ENCODE peak calls at places on chromosomes 5 and 9, in six cellular contexts. D, A, G, I, H and C are unnamed samples.

GRCh38 chr5:96717874-96718273 is 55.7 kb downstream of the CAST start:
- DNase-seq in D (no peak), A (no peak), G (no peak), I (no peak), H (no peak), C (no peak)

GRCh38 chr9:12697719-12698118 is 4.5 kb downstream of the TYRP1 start:
- DNase-seq in D (no peak), A (no peak), G (no peak), I (no peak), H (no peak), C (no peak)

GRCh38 chr5:18394154-18394804 is 760.0 kb downstream of the TAF11L14 start:
- DNase-seq in D (peak; percentile 41), A (peak; percentile 18), G (peak; percentile 15), I (no peak), H (peak; percentile 39), C (peak; percentile 37)

GRCh38 chr5:155260798-155261197 is 247.2 kb downstream of the KIF4B start:
- DNase-seq in D (peak; percentile 28), A (no peak), G (peak; percentile 16), I (no peak), H (no peak), C (peak; percentile 21)

GRCh38 chr9:135797507-135798302 is 95.7 kb downstream of the KCNT1 start:
- DNase-seq in D (peak; percentile 62), A (peak; percentile 31), G (no peak), I (no peak), H (peak; percentile 80), C (peak; percentile 81)

GRCh38 chr9:118252027-118252426 is 547.8 kb downstream of the TLR4 start:
- DNase-seq in D (no peak), A (no peak), G (no peak), I (no peak), H (no peak), C (no peak)

GRCh38 chr9:98381311-98382103 is 126.1 kb upstream of the TBC1D2 start:
- DNase-seq in D (no peak), A (no peak), G (no peak), I (no peak), H (no peak), C (no peak)

GRCh38 chr9:131423171-131423581 is 29.3 kb downstream of the PRRC2B start:
- DNase-seq in D (peak; percentile 56), A (peak; percentile 91), G (no peak), I (peak; percentile 20), H (no peak), C (no peak)

GRCh38 chr5:151315998-151316597 is 12.5 kb upstream of the SLC36A3 start:
- DNase-seq in D (peak; percentile 62), A (peak; percentile 63), G (peak; percentile 37), I (peak; percentile 7), H (peak; percentile 68), C (peak; percentile 77)

GRCh38 chr5:27708579-27708978 is 670.2 kb upstream of the CDH9 start:
- DNase-seq in D (peak; percentile 47), A (no peak), G (no peak), I (no peak), H (no peak), C (no peak)

GRCh38 chr9:91391426-91392217 is 29.9 kb upstream of the AUH start:
- DNase-seq in D (no peak), A (no peak), G (no peak), I (no peak), H (no peak), C (no peak)

GRCh38 chr5:136203303-136203922 is 10.5 kb upstream of the SMIM32 start:
- DNase-seq in D (no peak), A (no peak), G (no peak), I (no peak), H (no peak), C (no peak)

GRCh38 chr9:83633676-83634075 is 10.7 kb downstream of the IDNK start:
- DNase-seq in D (no peak), A (no peak), G (no peak), I (no peak), H (no peak), C (no peak)

GRCh38 chr5:139104577-139105271 is 93.4 kb downstream of the SIL1 start:
- DNase-seq in D (no peak), A (peak; percentile 90), G (no peak), I (no peak), H (no peak), C (no peak)

GRCh38 chr9:87620727-87621322 is 105.1 kb upstream of the CTSL start:
- DNase-seq in D (no peak), A (no peak), G (no peak), I (no peak), H (no peak), C (no peak)

DNA sequence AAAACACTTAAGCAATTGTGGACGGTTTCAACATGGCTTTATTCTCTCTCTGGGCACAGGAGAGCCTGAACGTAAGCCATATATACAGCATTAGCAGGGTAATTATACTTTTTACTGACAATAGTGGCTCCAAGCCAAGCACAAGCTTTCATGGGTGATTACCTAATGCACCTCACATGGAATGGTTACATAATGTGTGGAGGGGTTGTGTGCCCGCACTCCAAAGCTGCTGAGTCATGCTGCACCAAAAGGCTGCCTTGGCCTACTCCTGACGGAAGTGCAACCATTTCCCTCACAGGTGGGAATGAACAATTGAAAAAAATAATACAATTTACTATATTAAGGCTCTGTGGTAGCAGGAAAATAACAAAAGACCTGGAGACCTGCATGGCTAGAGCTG is 86.5 kb upstream of the ATP10B start:
- DNase-seq in D (peak; percentile 19), A (no peak), G (peak; percentile 24), I (no peak), H (no peak), C (no peak)
- TF ChIP-seq BHLHE40 in D (no peak), A (no peak), G (no peak), I (no peak), H (no peak), C (no peak)

DNA sequence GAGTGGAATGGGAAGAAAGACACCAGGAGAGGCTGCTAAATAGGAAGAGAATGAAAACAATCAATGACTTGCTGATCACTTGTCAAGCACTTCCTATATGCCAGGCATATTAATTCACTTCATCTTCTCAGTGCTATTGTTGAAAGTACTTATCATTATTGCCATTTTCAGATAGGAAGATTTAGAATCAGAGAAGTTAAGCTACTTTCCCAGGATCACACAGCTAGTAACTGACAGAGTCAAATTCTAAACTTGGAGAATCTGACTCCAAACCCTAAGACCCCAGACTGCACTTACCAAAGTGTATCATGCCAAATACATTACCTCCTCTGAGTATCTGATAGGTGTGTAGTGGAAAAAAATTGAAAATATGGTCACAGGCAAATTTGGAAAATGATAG is 236.3 kb downstream of the SPOCK1 start:
- DNase-seq in D (no peak), A (no peak), G (no peak), I (no peak), H (no peak), C (no peak)
- TF ChIP-seq BHLHE40 in D (no peak), A (no peak), G (no peak), I (no peak), H (no peak), C (no peak)

GRCh38 chr9:116891438-116891837 is 204.3 kb downstream of the TRIM32 start:
- DNase-seq in D (no peak), A (no peak), G (no peak), I (no peak), H (no peak), C (no peak)
- TF ChIP-seq BHLHE40 in D (no peak), A (no peak), G (no peak), I (no peak), H (no peak), C (no peak)

DNA sequence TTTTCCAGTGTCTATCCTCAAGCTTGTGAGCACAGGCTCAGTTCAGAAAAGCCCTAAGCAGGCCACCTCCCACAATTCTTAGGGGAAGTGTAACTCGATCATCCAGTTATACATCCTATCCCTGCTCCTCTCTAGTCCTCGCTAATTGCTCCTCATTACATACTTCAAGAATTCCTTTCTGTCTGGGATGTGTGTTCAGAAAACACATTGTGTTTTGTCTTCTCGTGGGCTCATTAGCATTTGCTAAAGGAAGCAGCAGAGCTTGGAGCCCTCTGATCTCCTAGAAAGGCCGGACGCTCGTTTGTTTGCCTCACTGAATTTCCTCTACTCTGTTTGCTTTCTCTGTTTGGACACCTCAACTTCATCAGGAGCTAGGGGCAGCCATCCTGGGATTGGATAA is 268.2 kb upstream of the RFX3 start:
- DNase-seq in D (no peak), A (peak; percentile 15), G (peak; percentile 88), I (no peak), H (no peak), C (no peak)
- TF ChIP-seq BHLHE40 in D (no peak), A (no peak), G (no peak), I (no peak), H (no peak), C (no peak)

DNA sequence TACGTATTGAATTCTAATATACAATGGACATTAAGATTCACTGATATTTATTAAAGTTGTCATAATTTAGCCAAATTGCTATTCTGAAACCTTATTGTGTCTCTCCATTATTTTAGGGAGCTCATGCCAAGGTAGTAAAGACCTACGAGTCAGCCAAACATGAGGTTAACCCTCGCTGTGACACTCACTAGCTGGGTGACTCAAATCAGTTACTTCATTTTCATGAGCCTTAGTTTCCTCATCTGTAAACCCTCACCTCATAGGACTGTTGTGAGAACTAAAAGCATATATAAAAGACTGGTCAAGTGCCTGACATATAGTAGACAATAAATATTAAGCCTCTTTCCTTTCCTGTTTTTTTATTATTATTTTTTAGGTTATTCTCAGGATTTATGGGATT is 44.0 kb upstream of the PCA3 start:
- DNase-seq in D (no peak), A (no peak), G (no peak), I (no peak), H (no peak), C (no peak)
- TF ChIP-seq BHLHE40 in D (no peak), A (no peak), G (no peak), I (no peak), H (no peak), C (no peak)

GRCh38 chr5:115962565-115963402 is 509 bp downstream of the LVRN start:
- DNase-seq in D (no peak), A (no peak), G (no peak), I (no peak), H (no peak), C (no peak)

GRCh38 chr5:115963566-115963965 is 1.3 kb downstream of the LVRN start:
- DNase-seq in D (no peak), A (no peak), G (no peak), I (no peak), H (no peak), C (no peak)

GRCh38 chr5:115968770-115969169 is 6.5 kb downstream of the LVRN start:
- DNase-seq in D (no peak), A (no peak), G (no peak), I (no peak), H (no peak), C (no peak)
- TF ChIP-seq BHLHE40 in D (no peak), A (no peak), G (no peak), I (no peak), H (no peak), C (no peak)

DNA sequence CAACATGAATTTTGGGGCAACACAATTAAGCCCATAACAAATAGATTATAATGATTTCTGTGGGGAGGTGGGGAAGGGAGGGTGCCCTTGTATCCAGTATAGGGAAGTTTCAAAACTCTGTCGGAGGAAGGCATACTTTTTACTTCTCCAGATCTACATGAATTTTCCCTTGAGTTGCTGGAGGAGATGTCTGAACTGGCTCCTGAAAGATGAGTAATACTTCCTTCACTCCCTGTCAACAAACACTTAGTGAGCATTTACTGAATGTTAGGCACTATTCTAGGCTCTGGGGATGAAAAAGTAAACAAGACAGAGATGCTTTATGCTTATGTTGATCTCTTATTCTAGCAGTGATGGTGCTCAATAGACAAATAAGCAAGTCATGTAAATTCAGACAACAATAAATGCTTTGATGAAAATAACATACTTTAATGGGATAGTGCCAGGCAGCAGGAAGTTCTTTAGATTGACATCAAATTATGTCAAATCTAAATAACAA is 197.9 kb upstream of the ANKH start:
- DNase-seq in D (no peak), A (no peak), G (no peak), I (no peak), H (no peak), C (no peak)
- TF ChIP-seq BHLHE40 in D (no peak), A (no peak), G (no peak), I (no peak), H (no peak), C (no peak)